ENCODE peak calls at places on chromosomes 4 and X, in five cellular contexts. One of them, this sample, is unnamed.

GRCh38 chr4:104395219-104395618 is 99.5 kb downstream of the CXXC4 start:
- DNase-seq in tibial artery: no peak
- DNase-seq in aorta: no peak
- DNase-seq in stimulated activated CD4-positive, alpha-beta T cell treated with anti-CD3 and anti-CD28 coated beads, TNF-alpha, amount 100 ng/mL, for 48 hours: no peak
- DNase-seq in effector CD4-positive, alpha-beta T cell: no peak
- DNase-seq in this sample: no peak

GRCh38 chrX:46165411-46165810 is 379.8 kb downstream of the ZNF674 start:
- DNase-seq in tibial artery: no peak
- DNase-seq in aorta: no peak
- DNase-seq in stimulated activated CD4-positive, alpha-beta T cell treated with anti-CD3 and anti-CD28 coated beads, TNF-alpha, amount 100 ng/mL, for 48 hours: no peak
- DNase-seq in effector CD4-positive, alpha-beta T cell: no peak
- DNase-seq in this sample: no peak

GRCh38 chrX:84219551-84219950 is 31.6 kb upstream of the RPS6KA6 start:
- DNase-seq in tibial artery: no peak
- DNase-seq in aorta: no peak
- DNase-seq in stimulated activated CD4-positive, alpha-beta T cell treated with anti-CD3 and anti-CD28 coated beads, TNF-alpha, amount 100 ng/mL, for 48 hours: no peak
- DNase-seq in effector CD4-positive, alpha-beta T cell: no peak
- DNase-seq in this sample: no peak

GRCh38 chrX:72121381-72121780 is 10.3 kb downstream of the RTL5 start:
- DNase-seq in tibial artery: peak; percentile 82
- DNase-seq in aorta: no peak
- DNase-seq in stimulated activated CD4-positive, alpha-beta T cell treated with anti-CD3 and anti-CD28 coated beads, TNF-alpha, amount 100 ng/mL, for 48 hours: no peak
- DNase-seq in effector CD4-positive, alpha-beta T cell: no peak
- DNase-seq in this sample: no peak

GRCh38 chr4:62952366-62952765 is 1456.9 kb downstream of the TECRL start:
- DNase-seq in tibial artery: no peak
- DNase-seq in aorta: no peak
- DNase-seq in stimulated activated CD4-positive, alpha-beta T cell treated with anti-CD3 and anti-CD28 coated beads, TNF-alpha, amount 100 ng/mL, for 48 hours: no peak
- DNase-seq in effector CD4-positive, alpha-beta T cell: no peak
- DNase-seq in this sample: no peak

GRCh38 chr4:10072420-10073017 is 44.1 kb downstream of the WDR1 start:
- DNase-seq in tibial artery: no peak
- DNase-seq in aorta: peak; percentile 71
- DNase-seq in stimulated activated CD4-positive, alpha-beta T cell treated with anti-CD3 and anti-CD28 coated beads, TNF-alpha, amount 100 ng/mL, for 48 hours: no peak
- DNase-seq in effector CD4-positive, alpha-beta T cell: no peak
- DNase-seq in this sample: no peak

GRCh38 chr4:184080674-184081073 is 137.0 kb downstream of the ENPP6 start:
- DNase-seq in tibial artery: no peak
- DNase-seq in aorta: no peak
- DNase-seq in stimulated activated CD4-positive, alpha-beta T cell treated with anti-CD3 and anti-CD28 coated beads, TNF-alpha, amount 100 ng/mL, for 48 hours: no peak
- DNase-seq in effector CD4-positive, alpha-beta T cell: no peak
- DNase-seq in this sample: no peak

GRCh38 chrX:123171781-123172180 is 12.3 kb upstream of the GRIA3 start:
- DNase-seq in tibial artery: no peak
- DNase-seq in aorta: no peak
- DNase-seq in stimulated activated CD4-positive, alpha-beta T cell treated with anti-CD3 and anti-CD28 coated beads, TNF-alpha, amount 100 ng/mL, for 48 hours: no peak
- DNase-seq in effector CD4-positive, alpha-beta T cell: no peak
- DNase-seq in this sample: no peak

GRCh38 chr4:55756208-55756607 is 63.4 kb upstream of the EXOC1L start:
- DNase-seq in tibial artery: no peak
- DNase-seq in aorta: no peak
- DNase-seq in stimulated activated CD4-positive, alpha-beta T cell treated with anti-CD3 and anti-CD28 coated beads, TNF-alpha, amount 100 ng/mL, for 48 hours: no peak
- DNase-seq in effector CD4-positive, alpha-beta T cell: no peak
- DNase-seq in this sample: no peak

GRCh38 chr4:125735107-125735506 is 420.4 kb downstream of the FAT4 start:
- DNase-seq in tibial artery: no peak
- DNase-seq in aorta: no peak
- DNase-seq in stimulated activated CD4-positive, alpha-beta T cell treated with anti-CD3 and anti-CD28 coated beads, TNF-alpha, amount 100 ng/mL, for 48 hours: no peak
- DNase-seq in effector CD4-positive, alpha-beta T cell: no peak
- DNase-seq in this sample: no peak

GRCh38 chr4:19689511-19689910 is 562.2 kb upstream of the SLIT2 start:
- DNase-seq in tibial artery: no peak
- DNase-seq in aorta: no peak
- DNase-seq in stimulated activated CD4-positive, alpha-beta T cell treated with anti-CD3 and anti-CD28 coated beads, TNF-alpha, amount 100 ng/mL, for 48 hours: no peak
- DNase-seq in effector CD4-positive, alpha-beta T cell: no peak
- DNase-seq in this sample: no peak

GRCh38 chr4:72152731-72153130 is 120.9 kb downstream of the NPFFR2 start:
- DNase-seq in tibial artery: no peak
- DNase-seq in aorta: no peak
- DNase-seq in stimulated activated CD4-positive, alpha-beta T cell treated with anti-CD3 and anti-CD28 coated beads, TNF-alpha, amount 100 ng/mL, for 48 hours: no peak
- DNase-seq in effector CD4-positive, alpha-beta T cell: no peak
- DNase-seq in this sample: no peak

GRCh38 chrX:136065044-136065671 is 79.9 kb downstream of the SLC9A6 start:
- DNase-seq in tibial artery: peak; percentile 70
- DNase-seq in aorta: no peak
- DNase-seq in stimulated activated CD4-positive, alpha-beta T cell treated with anti-CD3 and anti-CD28 coated beads, TNF-alpha, amount 100 ng/mL, for 48 hours: no peak
- DNase-seq in effector CD4-positive, alpha-beta T cell: no peak
- DNase-seq in this sample: no peak

GRCh38 chr4:78155616-78156105 is 98.5 kb downstream of the FRAS1 start:
- DNase-seq in tibial artery: no peak
- DNase-seq in aorta: no peak
- DNase-seq in stimulated activated CD4-positive, alpha-beta T cell treated with anti-CD3 and anti-CD28 coated beads, TNF-alpha, amount 100 ng/mL, for 48 hours: no peak
- DNase-seq in effector CD4-positive, alpha-beta T cell: no peak
- DNase-seq in this sample: no peak

GRCh38 chrX:140712413-140713173 is 3.0 kb downstream of the LINC00632 start:
- DNase-seq in tibial artery: peak; percentile 74
- DNase-seq in aorta: peak; percentile 88
- DNase-seq in stimulated activated CD4-positive, alpha-beta T cell treated with anti-CD3 and anti-CD28 coated beads, TNF-alpha, amount 100 ng/mL, for 48 hours: no peak
- DNase-seq in effector CD4-positive, alpha-beta T cell: no peak
- DNase-seq in this sample: no peak

GRCh38 chr4:159446266-159446976 is 343.5 kb downstream of the RAPGEF2 start:
- DNase-seq in tibial artery: peak; percentile 63
- DNase-seq in aorta: no peak
- DNase-seq in stimulated activated CD4-positive, alpha-beta T cell treated with anti-CD3 and anti-CD28 coated beads, TNF-alpha, amount 100 ng/mL, for 48 hours: no peak
- DNase-seq in effector CD4-positive, alpha-beta T cell: no peak
- DNase-seq in this sample: no peak

GRCh38 chr4:11428701-11429571 is at the start of gene HS3ST1:
- DNase-seq in tibial artery: peak; percentile 84
- DNase-seq in aorta: peak; percentile 93
- DNase-seq in stimulated activated CD4-positive, alpha-beta T cell treated with anti-CD3 and anti-CD28 coated beads, TNF-alpha, amount 100 ng/mL, for 48 hours: peak; percentile 11
- DNase-seq in effector CD4-positive, alpha-beta T cell: no peak
- DNase-seq in this sample: peak; percentile 59

GRCh38 chr4:84235545-84235944 is 263.5 kb downstream of the NKX6-1 start:
- DNase-seq in tibial artery: no peak
- DNase-seq in aorta: no peak
- DNase-seq in stimulated activated CD4-positive, alpha-beta T cell treated with anti-CD3 and anti-CD28 coated beads, TNF-alpha, amount 100 ng/mL, for 48 hours: no peak
- DNase-seq in effector CD4-positive, alpha-beta T cell: no peak
- DNase-seq in this sample: no peak

GRCh38 chr4:168200685-168201084 is 108.3 kb downstream of the ANXA10 start:
- DNase-seq in tibial artery: no peak
- DNase-seq in aorta: no peak
- DNase-seq in stimulated activated CD4-positive, alpha-beta T cell treated with anti-CD3 and anti-CD28 coated beads, TNF-alpha, amount 100 ng/mL, for 48 hours: no peak
- DNase-seq in effector CD4-positive, alpha-beta T cell: no peak
- DNase-seq in this sample: no peak

GRCh38 chrX:56248492-56248891 is 16.3 kb downstream of the KLF8 start:
- DNase-seq in tibial artery: no peak
- DNase-seq in aorta: no peak
- DNase-seq in stimulated activated CD4-positive, alpha-beta T cell treated with anti-CD3 and anti-CD28 coated beads, TNF-alpha, amount 100 ng/mL, for 48 hours: peak; percentile 22
- DNase-seq in effector CD4-positive, alpha-beta T cell: peak; percentile 29
- DNase-seq in this sample: peak; percentile 51

This sample was measured in activated CD4-positive, CD25-positive, alpha-beta regulatory T cell treated with anti-CD3 and anti-CD28 coated beads, Interleukin-2, amount 50 U/mL, for 72 hours.